ENCODE peak calls at places on chromosomes 16 and 17, in four cellular contexts. One of them, this sample, is unnamed.

GRCh38 chr17:42153919-42154491 is 784 bp downstream of the RAB5C start:
- DNase-seq in NCI-H2081 treated with DMSO at 0.1 percent for 48 hours: no peak
- DNase-seq in left ventricle myocardium inferior: no peak
- DNase-seq in 8988T: no peak
- DNase-seq in this sample: peak

GRCh38 chr17:43982171-43982570 is 22.3 kb upstream of the NAGS start:
- DNase-seq in 8988T: no peak
- DNase-seq in left ventricle myocardium inferior: no peak
- DNase-seq in NCI-H2081 treated with DMSO at 0.1 percent for 48 hours: no peak
- DNase-seq in this sample: no peak

GRCh38 chr17:16479264-16479663 is 12.7 kb downstream of the LRRC75A start:
- DNase-seq in 8988T: no peak
- DNase-seq in NCI-H2081 treated with DMSO at 0.1 percent for 48 hours: no peak
- DNase-seq in left ventricle myocardium inferior: no peak
- DNase-seq in this sample: no peak

GRCh38 chr16:65975049-65975708 is 391.3 kb upstream of the CDH5 start:
- DNase-seq in 8988T: no peak
- DNase-seq in left ventricle myocardium inferior: no peak
- DNase-seq in NCI-H2081 treated with DMSO at 0.1 percent for 48 hours: no peak
- DNase-seq in this sample: no peak

GRCh38 chr17:76005263-76006149 is 4.9 kb downstream of the CDK3 start:
- DNase-seq in left ventricle myocardium inferior: peak
- DNase-seq in NCI-H2081 treated with DMSO at 0.1 percent for 48 hours: peak
- DNase-seq in 8988T: peak
- DNase-seq in this sample: peak

GRCh38 chr16:85798901-85799496 is 345 bp downstream of the EMC8 start:
- DNase-seq in left ventricle myocardium inferior: no peak
- DNase-seq in NCI-H2081 treated with DMSO at 0.1 percent for 48 hours: no peak
- DNase-seq in 8988T: peak
- DNase-seq in this sample: no peak

GRCh38 chr17:9252525-9252924 is 231.2 kb downstream of the NTN1 start:
- DNase-seq in left ventricle myocardium inferior: no peak
- DNase-seq in NCI-H2081 treated with DMSO at 0.1 percent for 48 hours: no peak
- DNase-seq in 8988T: no peak
- DNase-seq in this sample: no peak

GRCh38 chr17:43356450-43356849 is 42.3 kb upstream of the ARL4D start:
- DNase-seq in left ventricle myocardium inferior: no peak
- DNase-seq in 8988T: no peak
- DNase-seq in NCI-H2081 treated with DMSO at 0.1 percent for 48 hours: no peak
- DNase-seq in this sample: no peak

GRCh38 chr16:24686678-24687077 is 42.8 kb upstream of the TNRC6A start:
- DNase-seq in NCI-H2081 treated with DMSO at 0.1 percent for 48 hours: no peak
- DNase-seq in left ventricle myocardium inferior: no peak
- DNase-seq in 8988T: no peak
- DNase-seq in this sample: no peak

GRCh38 chr17:76354747-76355310 is 1.1 kb upstream of the PRPSAP1 start:
- DNase-seq in 8988T: no peak
- DNase-seq in NCI-H2081 treated with DMSO at 0.1 percent for 48 hours: no peak
- DNase-seq in left ventricle myocardium inferior: no peak
- DNase-seq in this sample: peak

GRCh38 chr16:72786606-72787005 is 261.3 kb downstream of the ZFHX3 start:
- DNase-seq in 8988T: no peak
- DNase-seq in NCI-H2081 treated with DMSO at 0.1 percent for 48 hours: no peak
- DNase-seq in left ventricle myocardium inferior: no peak
- DNase-seq in this sample: no peak

GRCh38 chr17:27244481-27245223 is 49.3 kb upstream of the WSB1 start:
- DNase-seq in left ventricle myocardium inferior: peak
- DNase-seq in NCI-H2081 treated with DMSO at 0.1 percent for 48 hours: no peak
- DNase-seq in 8988T: no peak
- DNase-seq in this sample: peak

GRCh38 chr17:83193336-83194188 is 114.2 kb downstream of the METRNL start:
- DNase-seq in NCI-H2081 treated with DMSO at 0.1 percent for 48 hours: no peak
- DNase-seq in 8988T: peak
- DNase-seq in left ventricle myocardium inferior: peak
- DNase-seq in this sample: no peak

GRCh38 chr16:29804455-29805231 is 1.7 kb upstream of the MAZ start:
- DNase-seq in NCI-H2081 treated with DMSO at 0.1 percent for 48 hours: no peak
- DNase-seq in 8988T: no peak
- DNase-seq in left ventricle myocardium inferior: peak
- DNase-seq in this sample: peak

GRCh38 chr17:42135664-42136653 is 13.4 kb downstream of the HSPB9 start:
- DNase-seq in NCI-H2081 treated with DMSO at 0.1 percent for 48 hours: no peak
- DNase-seq in left ventricle myocardium inferior: peak
- DNase-seq in 8988T: no peak
- DNase-seq in this sample: no peak

GRCh38 chr17:236641-237405 is 55.4 kb upstream of the DOC2B start:
- DNase-seq in 8988T: no peak
- DNase-seq in left ventricle myocardium inferior: peak
- DNase-seq in NCI-H2081 treated with DMSO at 0.1 percent for 48 hours: no peak
- DNase-seq in this sample: no peak

GRCh38 chr17:61072648-61073047 is 327.0 kb upstream of the TBX2 start:
- DNase-seq in 8988T: no peak
- DNase-seq in NCI-H2081 treated with DMSO at 0.1 percent for 48 hours: no peak
- DNase-seq in left ventricle myocardium inferior: no peak
- DNase-seq in this sample: no peak

GRCh38 chr16:75550211-75550662 is 5.8 kb downstream of the TMEM231 start:
- DNase-seq in 8988T: peak
- DNase-seq in NCI-H2081 treated with DMSO at 0.1 percent for 48 hours: no peak
- DNase-seq in left ventricle myocardium inferior: no peak
- DNase-seq in this sample: peak

GRCh38 chr17:38572665-38573365 is 32.9 kb downstream of the SRCIN1 start:
- DNase-seq in NCI-H2081 treated with DMSO at 0.1 percent for 48 hours: peak
- DNase-seq in left ventricle myocardium inferior: no peak
- DNase-seq in 8988T: peak
- DNase-seq in this sample: no peak

GRCh38 chr17:37830151-37830993 is 85.5 kb upstream of the HNF1B start:
- DNase-seq in NCI-H2081 treated with DMSO at 0.1 percent for 48 hours: no peak
- DNase-seq in 8988T: no peak
- DNase-seq in left ventricle myocardium inferior: no peak
- DNase-seq in this sample: no peak

GRCh38 chr17:81665205-81666091 is 957 bp downstream of the OXLD1 start:
- DNase-seq in NCI-H2081 treated with DMSO at 0.1 percent for 48 hours: no peak
- DNase-seq in left ventricle myocardium inferior: no peak
- DNase-seq in 8988T: no peak
- DNase-seq in this sample: peak

GRCh38 chr16:86221085-86221484 is 289.2 kb upstream of the FOXF1 start:
- DNase-seq in left ventricle myocardium inferior: no peak
- DNase-seq in NCI-H2081 treated with DMSO at 0.1 percent for 48 hours: no peak
- DNase-seq in 8988T: no peak
- DNase-seq in this sample: no peak

GRCh38 chr16:60107467-60107866 is 1373.4 kb upstream of the GOT2 start:
- DNase-seq in left ventricle myocardium inferior: no peak
- DNase-seq in NCI-H2081 treated with DMSO at 0.1 percent for 48 hours: no peak
- DNase-seq in 8988T: no peak
- DNase-seq in this sample: no peak

GRCh38 chr16:11310997-11311561 is 29.9 kb upstream of the PRM1 start:
- DNase-seq in 8988T: no peak
- DNase-seq in NCI-H2081 treated with DMSO at 0.1 percent for 48 hours: no peak
- DNase-seq in left ventricle myocardium inferior: no peak
- DNase-seq in this sample: no peak

GRCh38 chr16:15907863-15908478 is 19.6 kb upstream of the CEP20 start:
- DNase-seq in 8988T: no peak
- DNase-seq in left ventricle myocardium inferior: no peak
- DNase-seq in NCI-H2081 treated with DMSO at 0.1 percent for 48 hours: no peak
- DNase-seq in this sample: peak